ENCODE peak calls at places on chromosomes 3 and 15, in six cellular contexts. One of them, this sample, is unnamed. For H3K4me1 and H3K36me3, the result is how much of the 10 kb centered on the place peaks cover.

GRCh38 chr3:165081183-165081582 is 2.9 kb upstream of the SI start:
- DNase-seq in stomach: no peak
- DNase-seq in tibial nerve: no peak
- DNase-seq in ovary: no peak
- DNase-seq in Peyer's patch: no peak
- DNase-seq in uterus: no peak
- DNase-seq in this sample: no peak

GRCh38 chr3:170089862-170090600 is 52.2 kb downstream of the GPR160 start:
- DNase-seq in Peyer's patch: no peak
- DNase-seq in tibial nerve: no peak
- DNase-seq in ovary: no peak
- DNase-seq in stomach: no peak
- DNase-seq in uterus: no peak
- DNase-seq in this sample: no peak

GRCh38 chr3:114498779-114499370 is 205.0 kb downstream of the TIGIT start:
- DNase-seq in stomach: no peak
- DNase-seq in ovary: no peak
- DNase-seq in uterus: no peak
- DNase-seq in tibial nerve: no peak
- DNase-seq in Peyer's patch: no peak
- DNase-seq in this sample: no peak

GRCh38 chr3:155737844-155738460 is 6.9 kb downstream of the PLCH1 start:
- DNase-seq in ovary: no peak
- DNase-seq in stomach: peak
- DNase-seq in uterus: no peak
- DNase-seq in tibial nerve: no peak
- DNase-seq in Peyer's patch: peak
- DNase-seq in this sample: no peak

GRCh38 chr15:60905587-60905986 is 323.5 kb downstream of the RORA start:
- DNase-seq in ovary: no peak
- DNase-seq in stomach: no peak
- DNase-seq in tibial nerve: no peak
- DNase-seq in uterus: no peak
- DNase-seq in Peyer's patch: peak
- DNase-seq in this sample: no peak

GRCh38 chr3:64696896-64697295 is 9.1 kb upstream of the ADAMTS9 start:
- DNase-seq in uterus: no peak
- DNase-seq in ovary: no peak
- DNase-seq in tibial nerve: no peak
- DNase-seq in Peyer's patch: no peak
- DNase-seq in stomach: no peak
- DNase-seq in this sample: no peak

GRCh38 chr3:101941253-101942039 is 92.1 kb downstream of the NFKBIZ start:
- DNase-seq in stomach: no peak
- DNase-seq in ovary: no peak
- DNase-seq in uterus: no peak
- DNase-seq in Peyer's patch: no peak
- DNase-seq in tibial nerve: no peak
- DNase-seq in this sample: no peak

GRCh38 chr15:77865106-77865630 is 212.3 kb downstream of the TBC1D2B start:
- DNase-seq in ovary: no peak
- DNase-seq in uterus: no peak
- DNase-seq in tibial nerve: no peak
- DNase-seq in Peyer's patch: no peak
- DNase-seq in stomach: no peak
- DNase-seq in this sample: peak

GRCh38 chr3:63763156-63763555 is 55.9 kb upstream of the C3orf49 start:
- DNase-seq in ovary: no peak
- DNase-seq in uterus: no peak
- DNase-seq in stomach: no peak
- DNase-seq in Peyer's patch: no peak
- DNase-seq in tibial nerve: no peak
- DNase-seq in this sample: no peak

GRCh38 chr3:126112531-126113237 is 28.8 kb upstream of the SLC41A3 start:
- DNase-seq in uterus: no peak
- DNase-seq in ovary: peak
- DNase-seq in stomach: peak
- DNase-seq in Peyer's patch: peak
- DNase-seq in tibial nerve: no peak
- DNase-seq in this sample: peak

GRCh38 chr3:120153294-120153693 is 59.0 kb upstream of the GSK3B start:
- DNase-seq in stomach: no peak
- DNase-seq in uterus: no peak
- DNase-seq in ovary: no peak
- DNase-seq in tibial nerve: no peak
- DNase-seq in Peyer's patch: no peak
- DNase-seq in this sample: no peak

GRCh38 chr15:66682246-66682645 is 19.8 kb upstream of the SMAD6 start:
- DNase-seq in Peyer's patch: no peak
- DNase-seq in tibial nerve: no peak
- DNase-seq in stomach: no peak
- DNase-seq in uterus: no peak
- DNase-seq in ovary: no peak
- DNase-seq in this sample: no peak

GRCh38 chr3:175479800-175480199 is 620.7 kb downstream of the NAALADL2 start:
- DNase-seq in uterus: no peak
- DNase-seq in stomach: no peak
- DNase-seq in Peyer's patch: no peak
- DNase-seq in ovary: no peak
- DNase-seq in tibial nerve: no peak
- DNase-seq in this sample: no peak

GRCh38 chr3:122458992-122459391 is 43.1 kb upstream of the WDR5B start:
- DNase-seq in stomach: no peak
- DNase-seq in Peyer's patch: no peak
- DNase-seq in uterus: no peak
- DNase-seq in ovary: no peak
- DNase-seq in tibial nerve: no peak
- DNase-seq in this sample: no peak

GRCh38 chr15:32641517-32642059 is at the start of gene SCG5:
- DNase-seq in stomach: no peak
- DNase-seq in Peyer's patch: peak
- DNase-seq in uterus: no peak
- DNase-seq in tibial nerve: no peak
- DNase-seq in ovary: peak
- DNase-seq in this sample: no peak

GRCh38 chr3:126102530-126102951 is 18.6 kb upstream of the SLC41A3 start:
- DNase-seq in tibial nerve: no peak
- DNase-seq in stomach: no peak
- DNase-seq in ovary: no peak
- DNase-seq in Peyer's patch: no peak
- DNase-seq in uterus: no peak
- DNase-seq in this sample: no peak

GRCh38 chr3:50352762-50353161 is 2.1 kb downstream of the CYB561D2 start:
- DNase-seq in uterus: no peak
- DNase-seq in stomach: no peak
- DNase-seq in ovary: no peak
- DNase-seq in tibial nerve: no peak
- DNase-seq in Peyer's patch: no peak
- DNase-seq in this sample: no peak

GRCh38 chr15:57867970-57868791 is 161.7 kb downstream of the POLR2M start:
- DNase-seq in ovary: no peak
- DNase-seq in tibial nerve: no peak
- DNase-seq in stomach: no peak
- DNase-seq in uterus: no peak
- DNase-seq in Peyer's patch: no peak
- DNase-seq in this sample: no peak

GRCh38 chr3:72062017-72062416 is 277.1 kb upstream of the PROK2 start:
- DNase-seq in Peyer's patch: no peak
- DNase-seq in ovary: no peak
- DNase-seq in uterus: no peak
- DNase-seq in stomach: no peak
- DNase-seq in tibial nerve: no peak
- DNase-seq in this sample: no peak

GRCh38 chr15:30865257-30865656 is 38.5 kb upstream of the FAN1 start:
- DNase-seq in stomach: no peak
- DNase-seq in tibial nerve: no peak
- DNase-seq in uterus: no peak
- DNase-seq in Peyer's patch: no peak
- DNase-seq in ovary: no peak
- DNase-seq in this sample: no peak

GRCh38 chr3:30073622-30074021 is 532.8 kb upstream of the TGFBR2 start:
- DNase-seq in uterus: no peak
- DNase-seq in tibial nerve: no peak
- DNase-seq in Peyer's patch: peak
- DNase-seq in ovary: no peak
- DNase-seq in stomach: no peak
- DNase-seq in this sample: no peak

GRCh38 chr15:32817570-32817969 is 99.8 kb downstream of the GREM1 start:
- DNase-seq in stomach: no peak
- DNase-seq in tibial nerve: no peak
- DNase-seq in ovary: no peak
- DNase-seq in uterus: no peak
- DNase-seq in Peyer's patch: no peak
- DNase-seq in this sample: no peak

GRCh38 chr15:62845239-62846126 is 197.1 kb upstream of the TPM1 start:
- DNase-seq in ovary: no peak
- DNase-seq in stomach: no peak
- DNase-seq in uterus: no peak
- DNase-seq in Peyer's patch: no peak
- DNase-seq in tibial nerve: no peak
- DNase-seq in this sample: no peak

GRCh38 chr15:67824900-67825879 is at the start of gene SKOR1:
- DNase-seq in uterus: no peak
- DNase-seq in ovary: no peak
- DNase-seq in tibial nerve: no peak
- DNase-seq in stomach: no peak
- DNase-seq in Peyer's patch: no peak
- DNase-seq in this sample: no peak

GRCh38 chr3:73470851-73471250 is 153.9 kb downstream of the PDZRN3 start:
- DNase-seq in stomach: no peak
- DNase-seq in uterus: no peak
- DNase-seq in tibial nerve: no peak
- DNase-seq in Peyer's patch: no peak
- DNase-seq in ovary: no peak
- DNase-seq in this sample: no peak

GRCh38 chr3:53375019-53375418 is 27.7 kb upstream of the DCP1A start:
- DNase-seq in tibial nerve: peak
- DNase-seq in uterus: peak
- DNase-seq in Peyer's patch: peak
- DNase-seq in ovary: peak
- DNase-seq in stomach: peak
- DNase-seq in this sample: no peak

GRCh38 chr15:70142322-70143191 is 44.8 kb upstream of the TLE3 start:
- DNase-seq in stomach: no peak
- DNase-seq in uterus: peak
- DNase-seq in tibial nerve: no peak
- DNase-seq in ovary: peak
- DNase-seq in Peyer's patch: no peak
- DNase-seq in this sample: no peak

GRCh38 chr15:90338483-90338980 is 13.6 kb upstream of the ZNF774 start:
- DNase-seq in Peyer's patch: no peak
- DNase-seq in stomach: no peak
- DNase-seq in tibial nerve: no peak
- DNase-seq in ovary: no peak
- DNase-seq in uterus: no peak
- DNase-seq in this sample: no peak

GRCh38 chr3:163490119-163490518 is 1588.2 kb downstream of the SI start:
- DNase-seq in uterus: no peak
- DNase-seq in tibial nerve: no peak
- DNase-seq in ovary: no peak
- DNase-seq in Peyer's patch: no peak
- DNase-seq in stomach: peak
- DNase-seq in this sample: no peak

GRCh38 chr3:58672880-58673279 is 6.3 kb upstream of the FAM3D start:
- DNase-seq in uterus: no peak
- DNase-seq in ovary: no peak
- DNase-seq in stomach: no peak
- DNase-seq in Peyer's patch: no peak
- DNase-seq in tibial nerve: no peak
- DNase-seq in this sample: no peak

GRCh38 chr15:100129677-100130076 is 212.1 kb downstream of the ADAMTS17 start:
- DNase-seq in stomach: no peak
- DNase-seq in Peyer's patch: no peak
- DNase-seq in uterus: no peak
- DNase-seq in ovary: no peak
- DNase-seq in tibial nerve: no peak
- DNase-seq in this sample: no peak

GRCh38 chr3:9408061-9408460 is 10.6 kb downstream of the SETD5 start:
- DNase-seq in tibial nerve: no peak
- DNase-seq in ovary: no peak
- DNase-seq in stomach: no peak
- DNase-seq in Peyer's patch: no peak
- DNase-seq in uterus: no peak
- DNase-seq in this sample: no peak
- H3K4me1 ChIP-seq in tibial nerve: under half
- H3K4me1 ChIP-seq in ovary: under half
- H3K4me1 ChIP-seq in stomach: half or more
- H3K4me1 ChIP-seq in Peyer's patch: under half
- H3K4me1 ChIP-seq in uterus: under half
- H3K4me1 ChIP-seq in this sample: half or more

DNA sequence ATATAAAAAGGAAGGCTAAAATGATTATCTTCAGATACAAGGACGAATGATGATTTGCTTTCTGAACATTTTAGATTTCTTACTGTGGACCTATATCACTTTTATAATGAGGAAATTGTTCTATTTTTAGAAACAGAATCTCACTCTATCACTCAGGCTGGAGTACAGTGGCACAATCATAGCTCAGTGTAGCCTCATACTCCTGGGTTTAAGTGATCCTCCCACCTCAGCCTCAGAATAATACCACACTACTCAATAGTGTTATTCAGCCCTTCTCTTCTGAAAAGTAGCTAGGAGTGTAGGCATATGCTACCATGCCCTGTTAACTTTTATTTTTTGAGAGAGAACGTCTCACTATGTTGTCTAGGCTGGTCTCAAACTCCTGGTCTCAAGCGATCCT is 15.8 kb downstream of the DNAJC13 start:
- DNase-seq in uterus: no peak
- DNase-seq in tibial nerve: no peak
- DNase-seq in Peyer's patch: no peak
- DNase-seq in ovary: no peak
- DNase-seq in stomach: no peak
- DNase-seq in this sample: no peak
- H3K36me3 ChIP-seq in uterus: under half
- H3K36me3 ChIP-seq in tibial nerve: under half
- H3K36me3 ChIP-seq in Peyer's patch: under half
- H3K36me3 ChIP-seq in ovary: under half
- H3K36me3 ChIP-seq in stomach: under half
- H3K36me3 ChIP-seq in this sample: under half

DNA sequence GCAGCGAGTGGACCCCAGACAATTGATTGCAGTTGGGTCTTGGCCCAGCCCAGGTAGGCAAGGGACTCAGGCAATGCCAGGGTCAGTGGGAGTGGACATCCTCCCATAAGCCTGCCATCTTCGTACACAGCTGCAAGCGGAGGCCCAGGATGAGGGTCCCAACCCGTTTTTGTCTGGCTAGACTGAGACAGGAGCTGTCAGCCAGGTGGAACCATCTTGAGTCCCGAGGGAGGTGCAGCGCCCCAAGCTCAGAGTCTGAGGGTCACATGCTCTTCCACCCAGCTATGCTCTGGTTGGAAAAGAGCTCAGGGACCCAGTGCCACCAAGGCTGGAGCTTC is 22.6 kb upstream of the IP6K2 start:
- DNase-seq in ovary: no peak
- DNase-seq in stomach: no peak
- DNase-seq in Peyer's patch: no peak
- DNase-seq in tibial nerve: no peak
- DNase-seq in uterus: no peak
- DNase-seq in this sample: no peak
- TF ChIP-seq POLR2A in ovary: no peak
- TF ChIP-seq POLR2A in stomach: no peak
- TF ChIP-seq POLR2A in Peyer's patch: no peak
- TF ChIP-seq POLR2A in tibial nerve: no peak
- TF ChIP-seq POLR2A in uterus: no peak
- TF ChIP-seq POLR2A in this sample: no peak

GRCh38 chr3:10492351-10493201 is 12.8 kb downstream of the ATP2B2 start:
- DNase-seq in uterus: no peak
- DNase-seq in ovary: no peak
- DNase-seq in stomach: no peak
- DNase-seq in tibial nerve: no peak
- DNase-seq in Peyer's patch: no peak
- DNase-seq in this sample: no peak
- H3K4me1 ChIP-seq in uterus: under half
- H3K4me1 ChIP-seq in ovary: under half
- H3K4me1 ChIP-seq in stomach: under half
- H3K4me1 ChIP-seq in tibial nerve: under half
- H3K4me1 ChIP-seq in Peyer's patch: under half
- H3K4me1 ChIP-seq in this sample: under half

This sample was measured in suprapubic skin.